ENCODE peak calls at places on chromosomes 4 and X, in seven cellular contexts. R is MM.1S, G is breast epithelium, I is GM06990, S is HepG2, Q is body of pancreas, V is dorsolateral prefrontal cortex. A is an unnamed sample.

GRCh38 chr4:158043971-158044618 is 128.7 kb downstream of the GASK1B start:
- DNase-seq in Q (no peak), I (no peak), V (no peak), S (no peak), G (no peak), R (no peak), A (no peak)

GRCh38 chr4:105936901-105937300 is 41.6 kb downstream of the NPNT start:
- DNase-seq in S (no peak), I (no peak), G (no peak), Q (no peak), V (no peak), R (no peak), A (no peak)

GRCh38 chr4:140130677-140131076 is 23.3 kb downstream of the MAML3 start:
- DNase-seq in I (no peak), G (no peak), R (no peak), Q (no peak), V (no peak), S (no peak), A (no peak)

GRCh38 chr4:89482926-89483595 is 175.5 kb upstream of the GPRIN3 start:
- DNase-seq in S (no peak), V (no peak), Q (no peak), R (no peak), G (no peak), I (no peak), A (no peak)

GRCh38 chr4:57044996-57045395 is 65.2 kb downstream of the IGFBP7 start:
- DNase-seq in I (no peak), S (peak; percentile 14), G (no peak), R (no peak), Q (no peak), V (no peak), A (no peak)

GRCh38 chr4:68342139-68342538 is 7.8 kb downstream of the YTHDC1 start:
- DNase-seq in I (no peak), V (no peak), R (no peak), S (no peak), G (no peak), Q (peak; percentile 42), A (no peak)

GRCh38 chr4:71472946-71473345 is 134.1 kb downstream of the SLC4A4 start:
- DNase-seq in V (no peak), I (no peak), G (no peak), Q (no peak), R (no peak), S (no peak), A (no peak)

GRCh38 chr4:48594185-48594584 is 104.1 kb downstream of the ZAR1 start:
- DNase-seq in R (no peak), Q (no peak), I (no peak), G (no peak), S (no peak), V (no peak), A (no peak)

GRCh38 chr4:167435786-167436185 is 201.5 kb upstream of the SPOCK3 start:
- DNase-seq in R (no peak), V (no peak), I (no peak), S (no peak), G (no peak), Q (peak; percentile 28), A (no peak)

GRCh38 chr4:150037251-150037856 is 40.9 kb upstream of the DCLK2 start:
- DNase-seq in S (no peak), R (no peak), V (no peak), Q (no peak), G (no peak), I (no peak), A (no peak)

GRCh38 chrX:108224727-108225455 is 133.3 kb downstream of the ATG4A start:
- DNase-seq in I (no peak), R (peak; percentile 24), S (peak; percentile 37), G (no peak), V (no peak), Q (peak; percentile 12), A (peak; percentile 14)

GRCh38 chr4:119646347-119647071 is 17.9 kb upstream of the PDE5A start:
- DNase-seq in G (no peak), V (peak; percentile 51), R (no peak), I (no peak), S (no peak), Q (peak; percentile 16), A (no peak)

GRCh38 chrX:14497184-14497666 is 32.1 kb upstream of the GLRA2 start:
- DNase-seq in V (no peak), I (peak; percentile 29), R (peak; percentile 56), Q (no peak), G (no peak), S (no peak), A (no peak)

GRCh38 chr4:108165601-108166000 is 3.1 kb downstream of the LEF1 start:
- DNase-seq in S (no peak), Q (no peak), G (no peak), R (no peak), V (no peak), I (no peak), A (no peak)

GRCh38 chr4:119240568-119240967 is 28.1 kb downstream of the USP53 start:
- DNase-seq in Q (no peak), I (no peak), S (no peak), G (no peak), R (no peak), V (no peak), A (no peak)

GRCh38 chr4:159430896-159431295 is 328.0 kb downstream of the RAPGEF2 start:
- DNase-seq in G (no peak), I (no peak), S (no peak), Q (no peak), R (no peak), V (no peak), A (no peak)

GRCh38 chrX:93673869-93674271 is at the start of gene FAM133A:
- DNase-seq in I (no peak), Q (no peak), V (no peak), G (no peak), S (no peak), R (peak; percentile 9), A (no peak)

GRCh38 chr4:37812713-37813112 is 13.8 kb upstream of the PGM2 start:
- DNase-seq in I (no peak), R (no peak), V (no peak), Q (no peak), G (no peak), S (no peak), A (no peak)

GRCh38 chrX:2767631-2768455 is 16.0 kb downstream of the XG start:
- DNase-seq in G (no peak), Q (peak; percentile 40), V (no peak), R (no peak), S (peak; percentile 37), I (no peak), A (no peak)

GRCh38 chrX:15310117-15310516 is 5.3 kb downstream of the ASB11 start:
- DNase-seq in V (no peak), R (no peak), I (no peak), G (no peak), S (no peak), Q (peak; percentile 73), A (no peak)

GRCh38 chr4:183561905-183562304 is 57.0 kb downstream of the ING2 start:
- DNase-seq in G (no peak), Q (no peak), R (no peak), V (no peak), I (no peak), S (no peak), A (no peak)

GRCh38 chrX:22053486-22053885 is 21.4 kb downstream of the PHEX start:
- DNase-seq in V (no peak), I (no peak), S (no peak), R (no peak), G (no peak), Q (no peak), A (no peak)

GRCh38 chrX:19708683-19709082 is 178.7 kb downstream of the SH3KBP1 start:
- DNase-seq in V (no peak), R (no peak), G (no peak), I (no peak), Q (no peak), S (no peak), A (no peak)

GRCh38 chrX:119266364-119266995 is 30.4 kb downstream of the PGRMC1 start:
- DNase-seq in V (no peak), Q (peak; percentile 3), S (peak; percentile 0), R (peak; percentile 19), G (no peak), I (no peak), A (no peak)
- TF ChIP-seq CTCF in V (peak; percentile 55), Q (peak; percentile 48), S (peak; percentile 58), R (peak; percentile 77), G (peak; percentile 31), I (peak; percentile 83), A (peak; percentile 65)

GRCh38 chrX:149490100-149490499 is 15.0 kb downstream of the IDS start:
- DNase-seq in I (no peak), V (no peak), S (no peak), Q (no peak), G (no peak), R (no peak), A (no peak)

GRCh38 chrX:149491812-149492211 is 13.3 kb downstream of the IDS start:
- DNase-seq in Q (peak; percentile 35), S (peak; percentile 48), I (no peak), R (no peak), G (no peak), V (no peak), A (no peak)

GRCh38 chrX:149487292-149487691 is 17.8 kb downstream of the IDS start:
- DNase-seq in S (no peak), I (no peak), V (no peak), R (no peak), Q (no peak), G (no peak), A (no peak)
- TF ChIP-seq CTCF in S (no peak), I (peak; percentile 25), V (no peak), R (peak; percentile 25), Q (no peak), G (no peak), A (peak; percentile 21)

GRCh38 chr4:69874507-69874906 is 14.6 kb upstream of the SULT1E1 start:
- DNase-seq in G (no peak), Q (no peak), I (no peak), R (no peak), V (no peak), S (no peak), A (no peak)

GRCh38 chr4:69875986-69876542 is 16.1 kb upstream of the SULT1E1 start:
- DNase-seq in G (no peak), R (no peak), I (no peak), Q (no peak), S (peak; percentile 52), V (no peak), A (no peak)

GRCh38 chr4:69881173-69881773 is 21.3 kb upstream of the SULT1E1 start:
- DNase-seq in I (no peak), S (peak; percentile 66), V (no peak), Q (peak; percentile 61), R (peak; percentile 54), G (no peak), A (no peak)

GRCh38 chr4:69878250-69878649 is 18.3 kb upstream of the SULT1E1 start:
- DNase-seq in G (no peak), V (no peak), I (no peak), Q (no peak), R (no peak), S (no peak), A (no peak)

GRCh38 chr4:69875576-69875975 is 15.6 kb upstream of the SULT1E1 start:
- DNase-seq in R (no peak), G (no peak), I (no peak), Q (no peak), V (no peak), S (no peak), A (no peak)
- TF ChIP-seq CTCF in R (no peak), G (no peak), I (no peak), Q (no peak), V (no peak), S (no peak), A (no peak)

DNA sequence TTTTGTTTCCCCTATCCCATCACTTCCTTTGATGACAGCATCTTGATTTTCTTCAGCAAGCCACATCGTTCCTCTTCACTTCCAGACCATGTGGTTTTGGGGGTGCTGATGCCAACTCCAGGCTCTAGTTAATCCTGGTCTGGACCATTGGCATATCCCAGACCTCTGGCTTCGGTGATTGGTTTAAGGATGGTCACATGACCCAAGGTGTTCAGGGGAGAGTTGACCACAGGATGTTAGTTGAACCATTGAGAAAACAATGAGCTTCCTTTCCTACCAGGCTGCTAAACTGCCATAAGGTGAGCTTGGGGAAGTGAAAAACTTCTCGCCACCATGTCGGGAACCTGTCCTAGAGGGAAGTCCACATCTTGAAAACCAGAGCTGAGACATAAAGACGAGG is 60.9 kb upstream of the TLR3 start:
- DNase-seq in R (no peak), Q (no peak), I (no peak), G (no peak), S (no peak), V (no peak), A (no peak)
- TF ChIP-seq CTCF in R (no peak), Q (no peak), I (no peak), G (no peak), S (no peak), V (no peak), A (no peak)

A was measured in progenitor cell of endocrine pancreas.